ENCODE peak calls at places on chromosomes 1 and 21, in four cellular contexts. One of them, this sample, is unnamed.

GRCh38 chr1:224739303-224739996 is 123.3 kb downstream of the CNIH3 start:
- DNase-seq in HEK293T: no peak
- DNase-seq in HepG2: no peak
- DNase-seq in GM12878: no peak
- DNase-seq in this sample: no peak

GRCh38 chr1:12005488-12006166 is 13.7 kb upstream of the MIIP start:
- DNase-seq in HEK293T: no peak
- DNase-seq in HepG2: no peak
- DNase-seq in GM12878: no peak
- DNase-seq in this sample: peak; percentile 67

GRCh38 chr21:31720330-31720729 is 11.6 kb downstream of the SCAF4 start:
- DNase-seq in HEK293T: no peak
- DNase-seq in HepG2: no peak
- DNase-seq in GM12878: no peak
- DNase-seq in this sample: peak; percentile 65

GRCh38 chr1:229815076-229815475 is 189.0 kb downstream of the URB2 start:
- DNase-seq in HEK293T: no peak
- DNase-seq in HepG2: no peak
- DNase-seq in GM12878: no peak
- DNase-seq in this sample: no peak

GRCh38 chr1:92784051-92784638 is 763 bp downstream of the EVI5 start:
- DNase-seq in HEK293T: peak; percentile 25
- DNase-seq in HepG2: peak; percentile 9
- DNase-seq in GM12878: peak; percentile 32
- DNase-seq in this sample: no peak

GRCh38 chr1:6419397-6419802 is 319 bp downstream of the HES2 start:
- DNase-seq in HEK293T: no peak
- DNase-seq in HepG2: no peak
- DNase-seq in GM12878: no peak
- DNase-seq in this sample: no peak

GRCh38 chr1:6133146-6133895 is 46.8 kb downstream of the CHD5 start:
- DNase-seq in HEK293T: no peak
- DNase-seq in HepG2: no peak
- DNase-seq in GM12878: no peak
- DNase-seq in this sample: no peak

GRCh38 chr1:110106013-110106941 is 6.0 kb upstream of the UBL4B start:
- DNase-seq in HEK293T: peak; percentile 94
- DNase-seq in HepG2: peak; percentile 56
- DNase-seq in GM12878: peak; percentile 23
- DNase-seq in this sample: peak; percentile 88

GRCh38 chr1:63323866-63324778 is 1.8 kb downstream of the FOXD3 start:
- DNase-seq in HEK293T: no peak
- DNase-seq in HepG2: no peak
- DNase-seq in GM12878: no peak
- DNase-seq in this sample: no peak

GRCh38 chr1:32818804-32819541 is 1.5 kb downstream of the S100PBP start:
- DNase-seq in HEK293T: no peak
- DNase-seq in HepG2: no peak
- DNase-seq in GM12878: peak; percentile 96
- DNase-seq in this sample: peak; percentile 27
- TF ChIP-seq FOXK2 in HEK293T: no peak
- TF ChIP-seq FOXK2 in HepG2: no peak
- TF ChIP-seq FOXK2 in GM12878: no peak
- TF ChIP-seq FOXK2 in this sample: no peak

GRCh38 chr1:26328597-26328996 is 10.8 kb downstream of the CD52 start:
- DNase-seq in HEK293T: no peak
- DNase-seq in HepG2: no peak
- DNase-seq in GM12878: no peak
- DNase-seq in this sample: no peak
- TF ChIP-seq FOXK2 in HEK293T: no peak
- TF ChIP-seq FOXK2 in HepG2: no peak
- TF ChIP-seq FOXK2 in GM12878: no peak
- TF ChIP-seq FOXK2 in this sample: no peak

DNA sequence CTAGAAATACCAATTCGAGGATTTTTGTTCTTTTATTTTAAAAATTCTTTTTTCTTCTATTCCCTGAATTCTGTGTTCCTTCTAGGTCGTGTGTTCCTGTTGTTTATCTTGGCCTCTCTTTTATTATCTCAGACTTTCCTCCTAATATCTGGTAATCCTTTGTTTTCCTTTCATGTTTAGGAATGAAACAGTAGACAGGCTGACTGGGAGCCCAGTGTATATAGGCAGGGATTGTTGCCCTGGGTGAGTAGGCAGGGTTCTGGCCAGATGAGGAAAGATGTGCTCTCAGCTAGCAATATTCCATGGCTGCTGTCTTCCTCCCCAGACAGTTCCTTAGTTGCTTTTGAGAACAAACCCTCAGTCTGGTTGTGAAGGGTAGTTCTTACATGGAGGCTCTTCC is 161.8 kb upstream of the PDE4B start:
- DNase-seq in HEK293T: peak; percentile 28
- DNase-seq in HepG2: no peak
- DNase-seq in GM12878: no peak
- DNase-seq in this sample: no peak
- TF ChIP-seq FOXK2 in HEK293T: no peak
- TF ChIP-seq FOXK2 in HepG2: no peak
- TF ChIP-seq FOXK2 in GM12878: no peak
- TF ChIP-seq FOXK2 in this sample: no peak

GRCh38 chr21:44427241-44428120 is 27.8 kb upstream of the LRRC3 start:
- DNase-seq in HEK293T: no peak
- DNase-seq in HepG2: no peak
- DNase-seq in GM12878: no peak
- DNase-seq in this sample: no peak

GRCh38 chr21:44429894-44430293 is 25.4 kb upstream of the LRRC3 start:
- DNase-seq in HEK293T: no peak
- DNase-seq in HepG2: no peak
- DNase-seq in GM12878: no peak
- DNase-seq in this sample: no peak

GRCh38 chr21:44426663-44427191 is 28.6 kb upstream of the LRRC3 start:
- DNase-seq in HEK293T: no peak
- DNase-seq in HepG2: no peak
- DNase-seq in GM12878: no peak
- DNase-seq in this sample: no peak

GRCh38 chr21:44425895-44426662 is 29.2 kb upstream of the LRRC3 start:
- DNase-seq in HEK293T: no peak
- DNase-seq in HepG2: no peak
- DNase-seq in GM12878: no peak
- DNase-seq in this sample: no peak

DNA sequence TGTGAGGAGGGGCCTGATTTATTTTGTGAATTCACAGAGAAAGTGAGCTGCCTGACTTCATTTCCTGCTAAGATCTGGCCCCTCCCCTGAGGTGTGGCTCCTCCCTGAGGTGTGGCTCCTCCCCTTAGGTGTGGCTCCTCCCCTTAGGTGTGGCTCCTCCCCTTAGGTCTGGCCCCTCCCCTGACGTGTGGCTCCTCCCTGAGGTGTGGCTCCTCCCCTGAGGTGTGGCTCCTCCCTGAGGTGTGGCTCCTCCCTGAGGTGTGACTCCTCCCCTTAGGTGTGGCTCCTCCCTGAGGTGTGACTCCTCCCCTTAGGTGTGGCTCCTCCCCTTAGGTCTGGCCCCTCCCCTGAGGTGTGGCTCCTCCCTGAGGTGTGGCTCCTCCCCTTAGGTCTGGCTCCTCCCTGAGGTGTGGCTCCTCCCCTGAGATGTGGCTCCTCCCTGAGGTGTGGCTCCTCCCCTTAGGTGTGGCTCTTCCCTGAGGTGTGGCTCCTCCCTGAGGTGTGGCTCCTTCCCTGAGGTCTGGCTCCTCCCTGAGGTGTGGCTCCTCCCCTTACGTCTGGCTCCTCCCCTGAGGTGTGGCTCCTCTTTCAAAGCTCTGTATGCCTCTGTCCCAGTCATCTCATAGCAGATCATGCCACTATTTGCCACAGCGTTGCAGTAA is 26.9 kb upstream of the LRRC3 start:
- DNase-seq in HEK293T: peak; percentile 64
- DNase-seq in HepG2: peak; percentile 26
- DNase-seq in GM12878: no peak
- DNase-seq in this sample: peak; percentile 85
- TF ChIP-seq FOXK2 in HEK293T: no peak
- TF ChIP-seq FOXK2 in HepG2: no peak
- TF ChIP-seq FOXK2 in GM12878: no peak
- TF ChIP-seq FOXK2 in this sample: no peak

DNA sequence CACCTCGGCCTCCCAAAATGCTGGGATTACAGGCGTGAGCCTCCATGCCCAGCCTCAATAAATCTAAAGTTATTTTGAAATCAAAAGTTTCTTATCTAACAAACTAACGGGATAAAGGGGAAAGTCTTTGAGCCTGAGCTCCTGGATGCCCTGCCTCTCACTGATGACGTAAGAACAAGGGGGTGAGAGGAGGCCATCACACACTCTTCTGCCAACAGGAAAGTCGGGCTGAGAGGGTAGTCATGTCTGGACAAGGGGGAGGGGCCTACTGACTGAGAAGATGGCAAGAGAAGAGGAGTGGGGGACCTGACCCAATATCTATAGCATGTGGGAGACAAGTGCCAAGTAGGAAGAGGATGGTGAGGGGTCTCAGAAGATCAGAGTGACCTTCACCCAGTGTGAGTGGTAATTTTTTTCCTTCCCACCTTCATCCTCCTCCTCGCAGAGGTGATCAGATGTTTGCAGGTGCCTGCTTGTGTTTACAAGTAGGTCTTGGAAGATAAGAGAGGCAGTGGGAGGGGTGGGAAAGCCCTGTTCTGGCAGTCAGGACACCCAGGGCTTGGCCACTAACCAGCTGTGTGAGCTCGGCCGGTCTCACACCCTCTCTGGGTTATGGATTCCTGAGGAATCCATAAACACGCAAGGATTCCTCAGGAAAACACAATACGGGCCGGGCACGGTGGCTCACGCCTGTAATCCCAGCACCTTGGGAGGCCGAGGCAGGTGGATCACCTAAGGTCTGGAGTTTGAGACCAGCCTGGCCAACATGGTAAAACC is 9.6 kb downstream of the UQCRHL start:
- DNase-seq in HEK293T: no peak
- DNase-seq in HepG2: no peak
- DNase-seq in GM12878: no peak
- DNase-seq in this sample: no peak
- TF ChIP-seq FOXK2 in HEK293T: no peak
- TF ChIP-seq FOXK2 in HepG2: no peak
- TF ChIP-seq FOXK2 in GM12878: no peak
- TF ChIP-seq FOXK2 in this sample: no peak

DNA sequence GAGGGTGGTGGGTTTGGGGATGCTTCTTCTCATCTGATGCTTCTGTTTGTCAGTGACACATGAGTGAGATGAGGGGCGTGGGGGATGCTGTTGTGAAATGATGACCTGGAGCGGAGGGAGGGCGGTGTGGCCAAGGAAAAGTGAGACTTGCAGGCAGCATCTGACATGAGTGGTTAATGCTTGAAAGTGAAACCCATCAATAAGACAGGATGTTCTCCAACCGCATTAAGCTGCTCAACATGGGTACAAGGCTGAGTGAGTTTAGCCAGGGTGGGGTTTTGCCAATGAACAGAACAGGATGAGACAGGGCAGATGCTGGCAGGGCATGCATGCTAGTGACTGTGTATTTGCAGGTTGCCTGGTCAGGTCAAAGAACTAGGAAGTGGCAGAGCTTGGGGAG is 16.5 kb downstream of the SPATA21 start:
- DNase-seq in HEK293T: no peak
- DNase-seq in HepG2: no peak
- DNase-seq in GM12878: peak; percentile 84
- DNase-seq in this sample: no peak
- TF ChIP-seq FOXK2 in HEK293T: no peak
- TF ChIP-seq FOXK2 in HepG2: no peak
- TF ChIP-seq FOXK2 in GM12878: no peak
- TF ChIP-seq FOXK2 in this sample: no peak